ENCODE peak calls at places on chromosomes 3 and 15, in five cellular contexts. Y is CD4-positive, alpha-beta T cell; C is GM23338; Q is tibial nerve; H is right atrium auricular region. J is an unnamed sample.

GRCh38 chr15:59388670-59389069 is 16.0 kb upstream of the MYO1E start:
- DNase-seq in Y (no peak), C (no peak), Q (no peak), H (no peak), J (no peak)

GRCh38 chr3:36911990-36912804 is 32.7 kb downstream of the TRANK1 start:
- DNase-seq in Y (no peak), C (no peak), Q (no peak), H (peak), J (no peak)

GRCh38 chr15:55247766-55248427 is 41.7 kb downstream of the RAB27A start:
- DNase-seq in Y (no peak), C (no peak), Q (no peak), H (no peak), J (no peak)

GRCh38 chr3:60240558-60240957 is 1010.7 kb downstream of the FHIT start:
- DNase-seq in Y (no peak), C (peak), Q (no peak), H (no peak), J (no peak)

GRCh38 chr3:197380786-197381185 is 82.4 kb upstream of the DLG1 start:
- DNase-seq in Y (no peak), C (no peak), Q (no peak), H (no peak), J (no peak)

GRCh38 chr3:97914390-97914789 is 57.8 kb downstream of the RIOX2 start:
- DNase-seq in Y (no peak), C (no peak), Q (no peak), H (no peak), J (no peak)

GRCh38 chr15:81118361-81118760 is 15.7 kb upstream of the CFAP161 start:
- DNase-seq in Y (no peak), C (peak), Q (no peak), H (no peak), J (no peak)

GRCh38 chr15:36332301-36332700 is 247.1 kb upstream of the CDIN1 start:
- DNase-seq in Y (no peak), C (no peak), Q (no peak), H (no peak), J (no peak)

GRCh38 chr15:55588070-55588817 is at the start of gene PYGO1:
- DNase-seq in Y (peak), C (peak), Q (peak), H (no peak), J (peak)

GRCh38 chr3:157535667-157536066 is 32.5 kb upstream of the VEPH1 start:
- DNase-seq in Y (no peak), C (no peak), Q (no peak), H (no peak), J (no peak)

GRCh38 chr15:38049876-38050275 is 115.4 kb downstream of the TMCO5A start:
- DNase-seq in Y (no peak), C (no peak), Q (no peak), H (no peak), J (no peak)

GRCh38 chr3:8472549-8472948 is 29.1 kb upstream of the LMCD1 start:
- DNase-seq in Y (no peak), C (peak), Q (no peak), H (no peak), J (no peak)

GRCh38 chr3:14938964-14939363 is 8.4 kb upstream of the NR2C2 start:
- DNase-seq in Y (no peak), C (no peak), Q (no peak), H (no peak), J (no peak)

GRCh38 chr15:31473384-31474058 is 146.9 kb downstream of the KLF13 start:
- DNase-seq in Y (no peak), C (no peak), Q (no peak), H (peak), J (no peak)

GRCh38 chr15:98548172-98548971 is 100.0 kb upstream of the IGF1R start:
- DNase-seq in Y (peak), C (peak), Q (peak), H (peak), J (peak)

GRCh38 chr3:44106761-44107160 is 134.9 kb upstream of the TOPAZ1 start:
- DNase-seq in Y (no peak), C (no peak), Q (no peak), H (no peak), J (no peak)

GRCh38 chr3:44104668-44105321 is 136.9 kb upstream of the TOPAZ1 start:
- DNase-seq in Y (no peak), C (no peak), Q (no peak), H (no peak), J (no peak)

GRCh38 chr3:44108481-44108880 is 133.2 kb upstream of the TOPAZ1 start:
- DNase-seq in Y (no peak), C (no peak), Q (no peak), H (no peak), J (no peak)

GRCh38 chr3:44104043-44104442 is 137.6 kb upstream of the TOPAZ1 start:
- DNase-seq in Y (no peak), C (no peak), Q (no peak), H (no peak), J (no peak)

DNA sequence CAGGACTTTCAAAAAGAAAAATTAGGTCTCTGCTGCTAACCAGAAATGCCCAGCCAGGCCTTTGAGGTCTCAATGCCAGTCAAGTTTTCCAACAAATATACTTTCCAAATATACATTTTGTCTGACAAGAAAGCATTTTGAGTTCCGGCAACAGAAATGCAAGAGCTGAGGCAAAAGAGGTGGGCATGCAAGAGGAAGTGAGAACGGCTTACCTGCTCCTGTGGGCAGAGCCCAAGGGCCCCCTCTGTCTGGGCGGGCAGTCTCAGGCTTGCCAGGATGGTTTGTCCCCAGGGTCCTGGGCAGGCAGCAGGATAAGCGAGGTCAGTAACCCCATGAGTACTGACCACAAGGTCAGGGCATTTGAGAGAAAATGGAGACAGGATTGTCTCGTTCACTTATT is 136.1 kb upstream of the TOPAZ1 start:
- DNase-seq in Y (no peak), C (no peak), Q (no peak), H (no peak), J (no peak)
- TF ChIP-seq CTCF in Y (no peak), C (no peak), Q (no peak), H (no peak), J (no peak)

DNA sequence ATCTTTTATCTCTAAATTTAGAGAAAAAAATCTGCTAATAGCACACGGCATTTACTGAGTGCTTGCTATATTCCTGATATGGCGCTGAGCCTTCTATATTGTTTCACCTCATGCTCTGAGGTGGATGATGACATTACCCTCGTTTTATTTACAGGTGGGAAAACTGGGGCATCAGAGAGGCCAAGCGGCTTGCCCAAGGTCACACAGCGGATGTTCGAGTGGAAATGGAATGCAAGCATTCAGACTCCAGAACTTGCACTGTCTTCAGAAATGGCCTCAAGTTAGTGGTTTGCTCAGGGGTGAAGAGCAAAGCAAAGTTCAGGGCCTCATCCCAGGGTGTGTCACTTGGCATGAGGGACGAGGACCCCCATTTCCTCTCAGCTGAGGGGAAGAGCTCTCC is 17.3 kb downstream of the EHD4 start:
- DNase-seq in Y (no peak), C (no peak), Q (no peak), H (peak), J (no peak)
- TF ChIP-seq CTCF in Y (no peak), C (no peak), Q (no peak), H (no peak), J (no peak)

DNA sequence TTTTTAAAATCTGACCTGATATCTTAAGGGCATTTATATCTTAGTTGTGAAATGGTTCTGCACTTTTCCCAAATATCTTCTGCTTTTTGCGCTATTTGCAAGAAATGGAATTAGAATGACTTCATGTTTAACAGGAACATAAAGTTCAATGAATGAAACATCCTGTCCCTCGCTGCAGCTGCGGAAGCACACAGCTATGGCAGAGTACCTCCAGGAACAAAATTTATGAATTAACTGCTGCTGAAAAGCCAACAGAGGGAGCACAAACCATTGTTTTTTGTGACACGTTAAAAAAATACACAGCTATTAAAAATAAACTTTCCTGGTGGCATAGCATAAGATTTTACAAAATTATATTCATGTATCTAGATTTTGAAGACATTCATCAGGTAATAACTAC is 404.4 kb upstream of the MDFIC2 start:
- DNase-seq in Y (no peak), C (no peak), Q (peak), H (no peak), J (no peak)
- TF ChIP-seq CTCF in Y (no peak), C (peak), Q (peak), H (peak), J (no peak)

DNA sequence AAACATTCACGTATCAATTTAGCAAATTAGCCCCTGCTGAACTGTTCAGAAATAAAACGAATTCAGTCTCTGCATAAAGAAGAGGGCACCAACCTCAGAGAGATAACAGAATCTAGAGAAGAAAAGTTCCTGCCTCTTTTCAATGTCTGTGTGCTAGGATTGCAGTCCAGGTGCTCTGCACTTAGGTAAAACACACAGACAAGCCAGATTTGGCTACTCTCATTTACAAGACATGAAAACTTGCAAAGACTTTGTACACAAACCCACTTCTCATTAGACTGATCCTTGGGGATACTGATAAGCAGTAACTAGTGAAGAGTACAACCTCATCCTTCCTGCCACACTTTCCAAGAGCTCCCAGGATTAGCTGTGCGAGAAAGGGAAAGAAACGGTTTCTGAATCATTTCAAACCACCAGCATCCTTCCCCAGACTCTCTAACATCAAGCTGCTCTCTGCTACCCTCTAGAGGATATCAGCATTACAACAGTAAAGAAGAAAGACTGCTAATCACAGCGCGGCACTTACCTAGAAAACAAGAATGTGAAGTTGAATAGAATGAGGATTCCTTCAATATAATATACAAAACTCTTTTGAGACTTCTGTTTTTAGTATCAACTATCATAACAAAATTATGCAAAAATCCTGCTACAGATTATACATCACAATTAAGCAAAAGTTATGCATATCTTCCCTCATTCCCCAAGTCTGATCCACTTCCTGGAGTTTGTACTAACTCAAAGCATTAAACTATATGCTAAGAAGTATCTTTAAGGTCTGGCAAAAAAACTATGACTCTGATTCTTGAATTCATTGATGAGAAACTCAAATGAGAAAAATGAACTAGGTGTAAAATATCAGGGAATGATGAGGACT is 306.4 kb downstream of the MAGI1 start:
- DNase-seq in Y (no peak), C (peak), Q (peak), H (no peak), J (no peak)
- TF ChIP-seq CTCF in Y (peak), C (peak), Q (peak), H (peak), J (peak)

DNA sequence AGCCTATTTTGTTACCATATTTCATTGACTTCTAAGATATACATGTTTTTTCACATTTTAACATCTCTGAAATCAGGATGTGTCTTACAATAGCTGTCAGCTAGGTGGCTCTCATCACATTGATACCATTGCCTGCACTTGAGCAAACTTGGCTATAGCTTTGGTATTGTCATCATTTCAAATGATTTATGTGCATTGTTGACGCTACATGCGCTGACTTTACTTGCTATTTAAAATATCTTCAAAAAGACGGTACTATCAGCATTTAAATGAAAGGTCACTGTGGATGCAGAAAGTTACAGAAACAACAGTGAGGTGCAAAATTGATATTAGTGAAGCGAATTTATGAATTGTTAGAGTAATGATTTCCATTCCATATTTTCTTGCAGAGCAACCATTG is 54.0 kb upstream of the ABHD2 start:
- DNase-seq in Y (no peak), C (no peak), Q (no peak), H (no peak), J (no peak)
- TF ChIP-seq CTCF in Y (no peak), C (peak), Q (no peak), H (no peak), J (no peak)

GRCh38 chr15:27061739-27062138 is 90.8 kb downstream of the GABRG3 start:
- DNase-seq in Y (no peak), C (no peak), Q (no peak), H (no peak), J (no peak)
- TF ChIP-seq CTCF in Y (no peak), C (no peak), Q (no peak), H (no peak), J (no peak)

GRCh38 chr3:110419096-110419495 is 652.5 kb upstream of the NECTIN3 start:
- DNase-seq in Y (no peak), C (peak), Q (no peak), H (no peak), J (no peak)

GRCh38 chr3:110414851-110415250 is 656.8 kb upstream of the NECTIN3 start:
- DNase-seq in Y (no peak), C (no peak), Q (no peak), H (no peak), J (no peak)

GRCh38 chr3:110413291-110413690 is 658.3 kb upstream of the NECTIN3 start:
- DNase-seq in Y (no peak), C (no peak), Q (no peak), H (no peak), J (no peak)

GRCh38 chr3:110419571-110419970 is 652.0 kb upstream of the NECTIN3 start:
- DNase-seq in Y (no peak), C (no peak), Q (no peak), H (no peak), J (no peak)

DNA sequence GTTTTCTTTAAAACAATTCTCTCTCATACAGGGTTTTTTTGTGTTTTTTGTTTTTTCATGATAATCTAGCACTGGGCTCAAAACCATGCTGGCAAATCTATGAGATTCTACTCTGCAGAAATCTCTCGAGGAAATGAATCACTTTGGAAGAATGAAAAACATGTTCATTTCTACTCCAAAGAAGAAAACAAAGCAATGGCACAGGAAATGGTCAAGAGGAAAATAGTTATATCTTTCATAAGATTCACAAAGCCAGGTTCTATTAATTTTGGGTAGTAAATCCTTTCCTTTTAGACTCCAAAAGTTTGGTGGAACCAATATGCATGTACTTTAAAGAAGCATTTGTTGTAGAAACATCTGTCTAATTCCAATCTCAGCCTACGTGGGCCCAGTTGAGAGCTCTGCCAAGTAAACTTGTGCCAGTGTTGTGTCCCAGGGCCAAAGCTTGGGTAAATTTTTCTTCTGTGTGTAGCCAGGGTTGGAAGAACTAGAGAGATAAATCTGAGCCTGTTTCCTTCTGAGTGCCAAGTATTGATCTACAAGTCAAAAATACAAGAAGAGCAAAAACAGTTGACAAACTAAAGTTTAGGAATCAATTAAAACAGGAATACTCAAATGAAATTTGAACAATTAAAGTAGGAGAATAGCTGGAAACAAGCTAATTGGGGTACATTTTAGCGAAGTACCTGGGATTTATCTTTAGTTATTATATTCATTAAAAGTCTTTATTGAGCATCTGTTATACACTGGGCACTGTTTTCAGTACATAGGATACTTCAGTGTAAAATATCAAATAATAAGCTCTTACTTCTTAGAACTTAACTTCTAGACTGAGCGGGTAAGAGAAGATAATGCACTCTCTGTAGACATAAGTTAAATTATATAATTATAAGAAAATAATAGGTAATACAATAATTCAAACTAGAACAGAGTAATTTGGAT is 657.5 kb upstream of the NECTIN3 start:
- DNase-seq in Y (no peak), C (no peak), Q (no peak), H (no peak), J (no peak)
- TF ChIP-seq CTCF in Y (no peak), C (no peak), Q (no peak), H (no peak), J (no peak)

DNA sequence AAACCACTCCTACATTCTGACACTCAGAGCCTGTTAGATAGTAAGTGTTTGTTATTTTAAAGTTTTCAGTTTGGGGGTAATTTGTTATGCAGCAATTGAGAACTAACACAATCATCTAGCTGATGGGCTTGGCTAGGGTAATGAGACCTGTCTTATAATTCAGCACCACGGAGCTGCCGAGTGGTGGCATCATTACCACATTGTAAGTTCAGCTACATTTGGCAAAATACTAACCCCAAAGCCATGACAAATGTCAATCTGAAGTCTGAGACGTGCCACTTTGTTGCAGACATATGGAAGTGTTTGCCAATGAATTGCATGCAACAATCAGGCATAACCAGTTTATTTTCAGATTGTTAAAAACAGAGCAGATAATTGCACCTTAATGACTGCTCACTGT is 52.7 kb downstream of the KLHL6 start:
- DNase-seq in Y (no peak), C (no peak), Q (no peak), H (no peak), J (no peak)
- TF ChIP-seq CTCF in Y (no peak), C (peak), Q (peak), H (no peak), J (no peak)

GRCh38 chr3:95752199-95752598 is 1062.2 kb upstream of the EPHA6 start:
- DNase-seq in Y (no peak), C (peak), Q (no peak), H (no peak), J (no peak)
- TF ChIP-seq CTCF in Y (no peak), C (peak), Q (no peak), H (no peak), J (no peak)

GRCh38 chr15:70153948-70154439 is 56.3 kb upstream of the TLE3 start:
- DNase-seq in Y (no peak), C (peak), Q (no peak), H (no peak), J (no peak)
- TF ChIP-seq CTCF in Y (no peak), C (no peak), Q (no peak), H (no peak), J (no peak)

J was measured in mesothelial cell of epicardium.